ENCODE peak calls at places on chromosome 16, in seven cellular contexts. One of them, this sample, is unnamed.

GRCh38 chr16:55703003-55704001 is 47.5 kb downstream of the SLC6A2 start:
- DNase-seq in choroid plexus epithelial cell: peak
- DNase-seq in GM23338: peak
- DNase-seq in ovary: no peak
- DNase-seq in COR-L47: peak
- DNase-seq in cardiac fibroblast: peak
- DNase-seq in CD4-positive, alpha-beta T cell: no peak
- DNase-seq in this sample: peak

GRCh38 chr16:70711211-70711978 is 25.5 kb upstream of the MTSS2 start:
- DNase-seq in choroid plexus epithelial cell: no peak
- DNase-seq in GM23338: no peak
- DNase-seq in ovary: no peak
- DNase-seq in COR-L47: no peak
- DNase-seq in cardiac fibroblast: no peak
- DNase-seq in CD4-positive, alpha-beta T cell: no peak
- DNase-seq in this sample: no peak

GRCh38 chr16:12271006-12271405 is 294.5 kb downstream of the SNX29 start:
- DNase-seq in choroid plexus epithelial cell: peak
- DNase-seq in GM23338: peak
- DNase-seq in ovary: no peak
- DNase-seq in COR-L47: peak
- DNase-seq in cardiac fibroblast: peak
- DNase-seq in CD4-positive, alpha-beta T cell: no peak
- DNase-seq in this sample: no peak

GRCh38 chr16:9123871-9124270 is 32.4 kb downstream of the HAPSTR1 start:
- DNase-seq in choroid plexus epithelial cell: no peak
- DNase-seq in GM23338: no peak
- DNase-seq in ovary: no peak
- DNase-seq in COR-L47: peak
- DNase-seq in cardiac fibroblast: peak
- DNase-seq in CD4-positive, alpha-beta T cell: no peak
- DNase-seq in this sample: peak

GRCh38 chr16:75319513-75320401 is 68.3 kb upstream of the BCAR1 start:
- DNase-seq in choroid plexus epithelial cell: peak
- DNase-seq in GM23338: no peak
- DNase-seq in ovary: no peak
- DNase-seq in COR-L47: no peak
- DNase-seq in cardiac fibroblast: peak
- DNase-seq in CD4-positive, alpha-beta T cell: no peak
- DNase-seq in this sample: no peak

GRCh38 chr16:8849411-8850011 is 19.3 kb downstream of the CARHSP1 start:
- DNase-seq in choroid plexus epithelial cell: peak
- DNase-seq in GM23338: no peak
- DNase-seq in ovary: no peak
- DNase-seq in COR-L47: no peak
- DNase-seq in cardiac fibroblast: peak
- DNase-seq in CD4-positive, alpha-beta T cell: no peak
- DNase-seq in this sample: no peak

GRCh38 chr16:20385844-20386832 is 18.4 kb downstream of the PDILT start:
- DNase-seq in choroid plexus epithelial cell: peak
- DNase-seq in GM23338: peak
- DNase-seq in ovary: peak
- DNase-seq in COR-L47: peak
- DNase-seq in cardiac fibroblast: peak
- DNase-seq in CD4-positive, alpha-beta T cell: peak
- DNase-seq in this sample: peak

GRCh38 chr16:57627184-57627871 is 1.1 kb upstream of the ADGRG1 start:
- DNase-seq in choroid plexus epithelial cell: peak
- DNase-seq in GM23338: peak
- DNase-seq in ovary: no peak
- DNase-seq in COR-L47: no peak
- DNase-seq in cardiac fibroblast: peak
- DNase-seq in CD4-positive, alpha-beta T cell: no peak
- DNase-seq in this sample: no peak

GRCh38 chr16:24936151-24936550 is 79.0 kb downstream of the ARHGAP17 start:
- DNase-seq in choroid plexus epithelial cell: peak
- DNase-seq in GM23338: no peak
- DNase-seq in ovary: no peak
- DNase-seq in COR-L47: no peak
- DNase-seq in cardiac fibroblast: peak
- DNase-seq in CD4-positive, alpha-beta T cell: no peak
- DNase-seq in this sample: no peak

GRCh38 chr16:75462804-75463203 is 1.7 kb downstream of the TMEM170A start:
- DNase-seq in choroid plexus epithelial cell: no peak
- DNase-seq in GM23338: no peak
- DNase-seq in ovary: no peak
- DNase-seq in COR-L47: no peak
- DNase-seq in cardiac fibroblast: no peak
- DNase-seq in CD4-positive, alpha-beta T cell: no peak
- DNase-seq in this sample: peak

GRCh38 chr16:1550696-1551095 is 17.2 kb downstream of the TMEM204 start:
- DNase-seq in choroid plexus epithelial cell: no peak
- DNase-seq in GM23338: no peak
- DNase-seq in ovary: no peak
- DNase-seq in COR-L47: no peak
- DNase-seq in cardiac fibroblast: no peak
- DNase-seq in CD4-positive, alpha-beta T cell: no peak
- DNase-seq in this sample: no peak

GRCh38 chr16:65917466-65917865 is 449.0 kb upstream of the CDH5 start:
- DNase-seq in choroid plexus epithelial cell: no peak
- DNase-seq in GM23338: no peak
- DNase-seq in ovary: no peak
- DNase-seq in COR-L47: no peak
- DNase-seq in cardiac fibroblast: no peak
- DNase-seq in CD4-positive, alpha-beta T cell: no peak
- DNase-seq in this sample: no peak

GRCh38 chr16:17083628-17084027 is 387.1 kb downstream of the XYLT1 start:
- DNase-seq in choroid plexus epithelial cell: no peak
- DNase-seq in GM23338: peak
- DNase-seq in ovary: no peak
- DNase-seq in COR-L47: no peak
- DNase-seq in cardiac fibroblast: no peak
- DNase-seq in CD4-positive, alpha-beta T cell: no peak
- DNase-seq in this sample: no peak

GRCh38 chr16:88566158-88566557 is 4.0 kb upstream of the ZC3H18 start:
- DNase-seq in choroid plexus epithelial cell: peak
- DNase-seq in GM23338: peak
- DNase-seq in ovary: no peak
- DNase-seq in COR-L47: no peak
- DNase-seq in cardiac fibroblast: peak
- DNase-seq in CD4-positive, alpha-beta T cell: no peak
- DNase-seq in this sample: no peak

GRCh38 chr16:88290850-88291830 is 91.6 kb upstream of the ZNF469 start:
- DNase-seq in choroid plexus epithelial cell: no peak
- DNase-seq in GM23338: no peak
- DNase-seq in ovary: no peak
- DNase-seq in COR-L47: no peak
- DNase-seq in cardiac fibroblast: no peak
- DNase-seq in CD4-positive, alpha-beta T cell: no peak
- DNase-seq in this sample: no peak

GRCh38 chr16:54331241-54332002 is 44.8 kb upstream of the IRX3 start:
- DNase-seq in choroid plexus epithelial cell: no peak
- DNase-seq in GM23338: peak
- DNase-seq in ovary: no peak
- DNase-seq in COR-L47: no peak
- DNase-seq in cardiac fibroblast: no peak
- DNase-seq in CD4-positive, alpha-beta T cell: no peak
- DNase-seq in this sample: no peak

GRCh38 chr16:20364051-20364450 is 11.5 kb upstream of the UMOD start:
- DNase-seq in choroid plexus epithelial cell: no peak
- DNase-seq in GM23338: no peak
- DNase-seq in ovary: no peak
- DNase-seq in COR-L47: no peak
- DNase-seq in cardiac fibroblast: no peak
- DNase-seq in CD4-positive, alpha-beta T cell: no peak
- DNase-seq in this sample: no peak

GRCh38 chr16:69243479-69243878 is 56.5 kb downstream of the SNTB2 start:
- DNase-seq in choroid plexus epithelial cell: peak
- DNase-seq in GM23338: no peak
- DNase-seq in ovary: no peak
- DNase-seq in COR-L47: no peak
- DNase-seq in cardiac fibroblast: peak
- DNase-seq in CD4-positive, alpha-beta T cell: no peak
- DNase-seq in this sample: no peak

GRCh38 chr16:2860826-2861567 is 3.0 kb upstream of the PRSS22 start:
- DNase-seq in choroid plexus epithelial cell: no peak
- DNase-seq in GM23338: peak
- DNase-seq in ovary: no peak
- DNase-seq in COR-L47: no peak
- DNase-seq in cardiac fibroblast: peak
- DNase-seq in CD4-positive, alpha-beta T cell: no peak
- DNase-seq in this sample: peak

GRCh38 chr16:8727084-8727590 is 52.7 kb downstream of the ABAT start:
- DNase-seq in choroid plexus epithelial cell: no peak
- DNase-seq in GM23338: no peak
- DNase-seq in ovary: no peak
- DNase-seq in COR-L47: no peak
- DNase-seq in cardiac fibroblast: no peak
- DNase-seq in CD4-positive, alpha-beta T cell: no peak
- DNase-seq in this sample: no peak

GRCh38 chr16:25501530-25502255 is 190.1 kb upstream of the HS3ST4 start:
- DNase-seq in choroid plexus epithelial cell: no peak
- DNase-seq in GM23338: peak
- DNase-seq in ovary: no peak
- DNase-seq in COR-L47: no peak
- DNase-seq in cardiac fibroblast: no peak
- DNase-seq in CD4-positive, alpha-beta T cell: no peak
- DNase-seq in this sample: no peak

GRCh38 chr16:23223368-23223767 is 40.8 kb downstream of the SCNN1G start:
- DNase-seq in choroid plexus epithelial cell: no peak
- DNase-seq in GM23338: peak
- DNase-seq in ovary: no peak
- DNase-seq in COR-L47: no peak
- DNase-seq in cardiac fibroblast: no peak
- DNase-seq in CD4-positive, alpha-beta T cell: no peak
- DNase-seq in this sample: no peak

GRCh38 chr16:11507991-11508390 is 78.7 kb downstream of the LITAF start:
- DNase-seq in choroid plexus epithelial cell: no peak
- DNase-seq in GM23338: no peak
- DNase-seq in ovary: no peak
- DNase-seq in COR-L47: no peak
- DNase-seq in cardiac fibroblast: no peak
- DNase-seq in CD4-positive, alpha-beta T cell: no peak
- DNase-seq in this sample: no peak

GRCh38 chr16:2775765-2776499 is 1.1 kb downstream of the ELOB start:
- DNase-seq in choroid plexus epithelial cell: no peak
- DNase-seq in GM23338: no peak
- DNase-seq in ovary: no peak
- DNase-seq in COR-L47: no peak
- DNase-seq in cardiac fibroblast: no peak
- DNase-seq in CD4-positive, alpha-beta T cell: no peak
- DNase-seq in this sample: no peak

GRCh38 chr16:88393034-88393433 is 10.3 kb downstream of the ZNF469 start:
- DNase-seq in choroid plexus epithelial cell: no peak
- DNase-seq in GM23338: no peak
- DNase-seq in ovary: no peak
- DNase-seq in COR-L47: no peak
- DNase-seq in cardiac fibroblast: no peak
- DNase-seq in CD4-positive, alpha-beta T cell: no peak
- DNase-seq in this sample: no peak

GRCh38 chr16:9061358-9061813 is 30.1 kb upstream of the HAPSTR1 start:
- DNase-seq in choroid plexus epithelial cell: no peak
- DNase-seq in GM23338: no peak
- DNase-seq in ovary: no peak
- DNase-seq in COR-L47: no peak
- DNase-seq in cardiac fibroblast: peak
- DNase-seq in CD4-positive, alpha-beta T cell: no peak
- DNase-seq in this sample: peak

GRCh38 chr16:71348262-71349085 is 10.0 kb upstream of the CALB2 start:
- DNase-seq in choroid plexus epithelial cell: no peak
- DNase-seq in GM23338: no peak
- DNase-seq in ovary: no peak
- DNase-seq in COR-L47: no peak
- DNase-seq in cardiac fibroblast: no peak
- DNase-seq in CD4-positive, alpha-beta T cell: no peak
- DNase-seq in this sample: no peak

GRCh38 chr16:78060787-78061186 is 38.4 kb downstream of the CLEC3A start:
- DNase-seq in choroid plexus epithelial cell: no peak
- DNase-seq in GM23338: no peak
- DNase-seq in ovary: no peak
- DNase-seq in COR-L47: no peak
- DNase-seq in cardiac fibroblast: no peak
- DNase-seq in CD4-positive, alpha-beta T cell: no peak
- DNase-seq in this sample: no peak

GRCh38 chr16:9836118-9836736 is 346.0 kb downstream of the GRIN2A start:
- DNase-seq in choroid plexus epithelial cell: peak
- DNase-seq in GM23338: peak
- DNase-seq in ovary: no peak
- DNase-seq in COR-L47: no peak
- DNase-seq in cardiac fibroblast: peak
- DNase-seq in CD4-positive, alpha-beta T cell: no peak
- DNase-seq in this sample: no peak

GRCh38 chr16:30533748-30534367 is 800 bp downstream of the ZNF747 start:
- DNase-seq in choroid plexus epithelial cell: peak
- DNase-seq in GM23338: no peak
- DNase-seq in ovary: no peak
- DNase-seq in COR-L47: no peak
- DNase-seq in cardiac fibroblast: no peak
- DNase-seq in CD4-positive, alpha-beta T cell: no peak
- DNase-seq in this sample: no peak

GRCh38 chr16:74216319-74216718 is 80.3 kb upstream of the PSMD7 start:
- DNase-seq in choroid plexus epithelial cell: peak
- DNase-seq in GM23338: no peak
- DNase-seq in ovary: no peak
- DNase-seq in COR-L47: no peak
- DNase-seq in cardiac fibroblast: peak
- DNase-seq in CD4-positive, alpha-beta T cell: no peak
- DNase-seq in this sample: no peak

GRCh38 chr16:29009050-29009837 is 24.4 kb downstream of the LAT start:
- DNase-seq in choroid plexus epithelial cell: no peak
- DNase-seq in GM23338: no peak
- DNase-seq in ovary: no peak
- DNase-seq in COR-L47: no peak
- DNase-seq in cardiac fibroblast: no peak
- DNase-seq in CD4-positive, alpha-beta T cell: peak
- DNase-seq in this sample: no peak

GRCh38 chr16:71479420-71479819 is 9.7 kb downstream of the ZNF19 start:
- DNase-seq in choroid plexus epithelial cell: peak
- DNase-seq in GM23338: peak
- DNase-seq in ovary: no peak
- DNase-seq in COR-L47: peak
- DNase-seq in cardiac fibroblast: peak
- DNase-seq in CD4-positive, alpha-beta T cell: no peak
- DNase-seq in this sample: no peak

GRCh38 chr16:77404823-77405222 is 30.0 kb downstream of the ADAMTS18 start:
- DNase-seq in choroid plexus epithelial cell: no peak
- DNase-seq in GM23338: no peak
- DNase-seq in ovary: no peak
- DNase-seq in COR-L47: no peak
- DNase-seq in cardiac fibroblast: no peak
- DNase-seq in CD4-positive, alpha-beta T cell: no peak
- DNase-seq in this sample: no peak

GRCh38 chr16:57624806-57625500 is 3.5 kb upstream of the ADGRG1 start:
- DNase-seq in choroid plexus epithelial cell: no peak
- DNase-seq in GM23338: no peak
- DNase-seq in ovary: no peak
- DNase-seq in COR-L47: no peak
- DNase-seq in cardiac fibroblast: no peak
- DNase-seq in CD4-positive, alpha-beta T cell: no peak
- DNase-seq in this sample: no peak

GRCh38 chr16:29664133-29664912 is 1.3 kb downstream of the SPN start:
- DNase-seq in choroid plexus epithelial cell: no peak
- DNase-seq in GM23338: no peak
- DNase-seq in ovary: no peak
- DNase-seq in COR-L47: no peak
- DNase-seq in cardiac fibroblast: no peak
- DNase-seq in CD4-positive, alpha-beta T cell: peak
- DNase-seq in this sample: peak

GRCh38 chr16:55505333-55506015 is 3.4 kb upstream of the LPCAT2 start:
- DNase-seq in choroid plexus epithelial cell: no peak
- DNase-seq in GM23338: no peak
- DNase-seq in ovary: no peak
- DNase-seq in COR-L47: no peak
- DNase-seq in cardiac fibroblast: no peak
- DNase-seq in CD4-positive, alpha-beta T cell: no peak
- DNase-seq in this sample: no peak

GRCh38 chr16:4580245-4580644 is 24.1 kb downstream of the C16orf96 start:
- DNase-seq in choroid plexus epithelial cell: peak
- DNase-seq in GM23338: no peak
- DNase-seq in ovary: no peak
- DNase-seq in COR-L47: no peak
- DNase-seq in cardiac fibroblast: peak
- DNase-seq in CD4-positive, alpha-beta T cell: no peak
- DNase-seq in this sample: no peak

This sample was measured in AML-193.